ENCODE peak calls at places on chromosomes 16 and 17, in six cellular contexts. R is left ventricle myocardium inferior, K is MM.1S, F is spleen, B is mucosa of descending colon, E is astrocyte. J is an unnamed sample.

GRCh38 chr17:69913241-69914015 is 161.6 kb upstream of the KCNJ16 start:
- DNase-seq in R (no peak), K (no peak), F (no peak), B (no peak), E (peak; percentile 7), J (no peak)

GRCh38 chr16:27428035-27428785 is 26.2 kb downstream of the IL21R start:
- DNase-seq in R (no peak), K (no peak), F (peak; percentile 72), B (no peak), E (no peak), J (no peak)

GRCh38 chr16:67150058-67150832 is 553 bp downstream of the B3GNT9 start:
- DNase-seq in R (peak; percentile 56), K (peak; percentile 31), F (peak; percentile 79), B (peak; percentile 69), E (peak; percentile 69), J (no peak)

GRCh38 chr17:50651661-50652060 is 17.0 kb downstream of the ABCC3 start:
- DNase-seq in R (no peak), K (no peak), F (no peak), B (no peak), E (no peak), J (no peak)

GRCh38 chr16:31402687-31403086 is 9.6 kb downstream of the ITGAD start:
- DNase-seq in R (no peak), K (no peak), F (no peak), B (no peak), E (no peak), J (no peak)

GRCh38 chr17:47320879-47321502 is 2.8 kb upstream of the EFCAB13 start:
- DNase-seq in R (no peak), K (no peak), F (no peak), B (no peak), E (no peak), J (no peak)

GRCh38 chr16:86942469-86943175 is 364.3 kb downstream of the FOXL1 start:
- DNase-seq in R (no peak), K (no peak), F (no peak), B (no peak), E (peak; percentile 99), J (no peak)

GRCh38 chr17:74241434-74241833 is 28.1 kb downstream of the TTYH2 start:
- DNase-seq in R (no peak), K (no peak), F (no peak), B (no peak), E (no peak), J (no peak)

GRCh38 chr17:48756816-48757215 is 28.3 kb upstream of the HOXB13 start:
- DNase-seq in R (no peak), K (no peak), F (no peak), B (no peak), E (no peak), J (no peak)

GRCh38 chr16:54504372-54504771 is 217.8 kb upstream of the IRX3 start:
- DNase-seq in R (no peak), K (no peak), F (no peak), B (no peak), E (no peak), J (no peak)

GRCh38 chr17:70365098-70365583 is 195.8 kb downstream of the KCNJ2 start:
- DNase-seq in R (no peak), K (no peak), F (no peak), B (no peak), E (peak; percentile 95), J (peak; percentile 77)

GRCh38 chr17:57935833-57936807 is 19.1 kb downstream of the CUEDC1 start:
- DNase-seq in R (peak; percentile 81), K (no peak), F (no peak), B (no peak), E (peak; percentile 52), J (no peak)

GRCh38 chr17:27810902-27811557 is 10.7 kb upstream of the NOS2 start:
- DNase-seq in R (no peak), K (no peak), F (no peak), B (peak; percentile 51), E (no peak), J (no peak)

GRCh38 chr16:28587386-28587785 is 9.5 kb downstream of the SULT1A2 start:
- DNase-seq in R (no peak), K (no peak), F (no peak), B (no peak), E (no peak), J (no peak)

GRCh38 chr16:65373095-65373494 is 251.2 kb upstream of the CDH11 start:
- DNase-seq in R (no peak), K (no peak), F (no peak), B (no peak), E (no peak), J (no peak)

GRCh38 chr16:35258381-35258780 is 1799.0 kb downstream of the TP53TG3F start:
- DNase-seq in R (no peak), K (no peak), F (no peak), B (no peak), E (no peak), J (no peak)

GRCh38 chr16:72948238-72948559 is 99.7 kb downstream of the ZFHX3 start:
- DNase-seq in R (no peak), K (no peak), F (no peak), B (no peak), E (no peak), J (no peak)
- H3K4me3 ChIP-seq in R (no peak overlapping the region), K (no peak overlapping the region), F (no peak overlapping the region), B (no peak overlapping the region), E (no peak overlapping the region), J (no peak overlapping the region)

DNA sequence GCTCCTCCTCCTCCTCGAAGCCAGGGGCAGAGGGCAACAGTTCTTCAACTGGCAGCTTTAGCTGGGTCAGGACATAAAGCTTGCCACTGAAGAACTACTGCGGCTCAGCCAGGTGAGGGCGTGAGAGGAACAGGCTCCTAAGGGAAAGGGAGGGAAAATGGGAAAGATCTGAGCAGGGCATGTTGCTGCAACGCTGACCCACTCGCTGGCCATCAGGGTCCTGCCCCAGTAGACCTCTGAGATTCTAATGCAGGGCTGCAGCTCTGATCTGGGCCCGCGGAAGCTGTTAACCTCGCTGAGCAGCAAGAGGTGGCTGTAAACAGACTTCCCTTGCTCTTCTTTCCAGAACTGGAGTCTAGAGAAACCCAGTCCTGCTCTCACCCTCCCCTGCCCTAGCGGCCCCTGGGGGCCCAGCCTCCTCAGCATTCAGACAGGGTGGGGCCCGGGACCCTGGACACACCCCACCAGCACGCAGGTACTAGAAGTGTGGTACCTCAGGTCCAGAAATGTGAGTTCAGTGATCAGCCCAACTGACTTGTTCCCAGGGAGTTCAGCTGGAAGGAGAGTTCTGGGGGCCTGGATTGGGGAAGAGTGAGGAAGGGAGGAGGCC is 3.8 kb upstream of the TLCD2 start:
- DNase-seq in R (no peak), K (no peak), F (no peak), B (peak; percentile 70), E (no peak), J (no peak)
- TF ChIP-seq CTCF in R (peak; percentile 31), K (peak; percentile 16), F (no peak), B (peak; percentile 40), E (peak; percentile 16), J (peak; percentile 27)

GRCh38 chr17:17213775-17214174 is 7.6 kb upstream of the PLD6 start:
- DNase-seq in R (no peak), K (no peak), F (no peak), B (no peak), E (no peak), J (no peak)

GRCh38 chr17:17216776-17217175 is 10.6 kb upstream of the PLD6 start:
- DNase-seq in R (no peak), K (no peak), F (no peak), B (no peak), E (no peak), J (no peak)

GRCh38 chr17:17214646-17215436 is 8.7 kb upstream of the PLD6 start:
- DNase-seq in R (no peak), K (no peak), F (no peak), B (no peak), E (no peak), J (no peak)

GRCh38 chr17:17216236-17216635 is 10.1 kb upstream of the PLD6 start:
- DNase-seq in R (no peak), K (no peak), F (no peak), B (no peak), E (no peak), J (no peak)

GRCh38 chr17:17215575-17215974 is 9.4 kb upstream of the PLD6 start:
- DNase-seq in R (no peak), K (no peak), F (no peak), B (no peak), E (no peak), J (no peak)
- H3K36me3 ChIP-seq in R (peaks cover 82% of the 10 kb centered on the region), K (peaks cover 11% of the 10 kb centered on the region), F (peaks cover 98% of the 10 kb centered on the region), B (peaks cover 21% of the 10 kb centered on the region), E (peaks cover 39% of the 10 kb centered on the region), J (peaks cover 35% of the 10 kb centered on the region)

DNA sequence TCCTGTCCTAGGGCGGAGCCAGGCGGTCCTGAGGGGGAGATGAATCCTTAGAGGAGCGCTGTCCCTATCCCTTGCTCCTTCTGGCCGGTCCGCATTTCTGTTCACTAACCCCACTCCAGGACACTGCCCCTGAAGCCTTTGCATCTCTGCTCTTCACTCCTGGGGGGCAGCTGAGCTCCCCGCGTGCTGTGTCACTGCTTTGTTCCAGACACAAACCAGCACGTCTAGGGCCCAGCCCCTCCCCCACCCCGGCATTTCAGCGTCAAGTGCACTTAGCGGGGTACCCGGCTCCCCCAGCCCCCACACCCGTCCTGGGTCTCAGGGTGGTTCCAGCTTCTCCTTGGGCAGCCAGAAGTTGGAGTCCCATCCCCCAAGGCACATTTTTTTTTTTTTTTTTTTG is 8.9 kb downstream of the CORO6 start:
- DNase-seq in R (no peak), K (no peak), F (no peak), B (peak; percentile 56), E (no peak), J (no peak)
- H3K4me3 ChIP-seq in R (peak overlapping the region; percentile 63), K (peak overlapping the region; percentile 58), F (peak overlapping the region; percentile 45), B (no peak overlapping the region), E (no peak overlapping the region), J (peak overlapping the region; percentile 29)

GRCh38 chr16:576823-577201 is 7.0 kb downstream of the PIGQ start:
- DNase-seq in R (no peak), K (no peak), F (no peak), B (no peak), E (no peak), J (no peak)
- TF ChIP-seq CTCF in R (no peak), K (no peak), F (no peak), B (no peak), E (no peak), J (no peak)

DNA sequence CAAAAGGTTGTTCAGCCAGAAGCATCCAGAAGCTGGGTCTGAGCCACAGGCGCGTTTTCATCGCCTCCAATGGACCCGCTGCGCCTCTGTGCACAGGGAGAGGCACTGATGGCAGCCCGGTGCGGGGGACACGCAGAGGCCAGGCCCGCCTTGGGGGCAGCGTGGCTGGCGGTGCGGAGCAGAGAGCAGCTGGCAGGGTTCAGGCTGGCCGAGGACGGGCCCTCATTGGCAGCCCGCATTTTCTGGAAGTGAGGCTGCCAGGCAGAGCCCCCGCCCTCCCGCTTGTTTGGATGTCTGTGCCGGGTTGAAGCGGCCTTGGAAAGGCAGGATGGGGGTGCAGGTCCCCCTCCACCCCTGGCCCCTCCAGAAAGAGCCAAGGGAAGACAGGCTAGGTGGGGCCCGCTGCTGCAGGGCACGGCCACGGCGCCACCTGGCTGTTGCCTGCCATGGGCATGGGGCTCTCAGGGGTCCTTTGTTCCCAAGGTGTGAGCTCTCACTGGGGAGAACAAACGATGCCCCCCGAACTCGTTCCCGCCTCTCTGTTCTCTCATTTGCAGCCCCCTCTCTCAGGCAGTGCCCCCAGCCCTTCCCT is 18.8 kb downstream of the GSE1 start:
- DNase-seq in R (no peak), K (no peak), F (no peak), B (no peak), E (no peak), J (no peak)
- H3K36me3 ChIP-seq in R (peaks cover 12% of the 10 kb centered on the region), K (no peaks in the 10 kb centered on the region), F (peaks cover 64% of the 10 kb centered on the region), B (no peaks in the 10 kb centered on the region), E (no peaks in the 10 kb centered on the region), J (peaks cover 10% of the 10 kb centered on the region)

GRCh38 chr16:2671741-2672140 is 10.6 kb upstream of the KCTD5 start:
- DNase-seq in R (no peak), K (no peak), F (no peak), B (no peak), E (no peak), J (no peak)
- H3K4me3 ChIP-seq in R (peak overlapping the region; percentile 69), K (peak overlapping the region; percentile 66), F (no peak overlapping the region), B (no peak overlapping the region), E (no peak overlapping the region), J (peak overlapping the region; percentile 60)

GRCh38 chr17:8865385-8865784 is 2.1 kb downstream of the PIK3R6 start:
- DNase-seq in R (no peak), K (no peak), F (no peak), B (no peak), E (no peak), J (no peak)
- TF ChIP-seq CTCF in R (no peak), K (no peak), F (no peak), B (no peak), E (no peak), J (no peak)

J was measured in GM06990.